ENCODE peak calls at places on chromosomes 6 and 20, in four cellular contexts. One of them, this sample, is unnamed.

GRCh38 chr6:26044140-26045045 is 42.8 kb upstream of the HFE start:
- DNase-seq in GM23338: no peak
- DNase-seq in PC-9: no peak
- DNase-seq in heart left ventricle: no peak
- DNase-seq in this sample: peak; percentile 71

GRCh38 chr20:44802702-44803101 is 7.6 kb downstream of the RIMS4 start:
- DNase-seq in heart left ventricle: no peak
- DNase-seq in PC-9: no peak
- DNase-seq in GM23338: no peak
- DNase-seq in this sample: no peak

GRCh38 chr20:57795347-57795697 is 85.5 kb upstream of the PMEPA1 start:
- DNase-seq in PC-9: peak; percentile 51
- DNase-seq in heart left ventricle: peak; percentile 54
- DNase-seq in GM23338: no peak
- DNase-seq in this sample: no peak

GRCh38 chr6:79421707-79422484 is 115.3 kb downstream of the LCA5 start:
- DNase-seq in PC-9: peak; percentile 37
- DNase-seq in heart left ventricle: no peak
- DNase-seq in GM23338: no peak
- DNase-seq in this sample: no peak

GRCh38 chr20:41776450-41776849 is 158.3 kb upstream of the CHD6 start:
- DNase-seq in heart left ventricle: no peak
- DNase-seq in PC-9: no peak
- DNase-seq in GM23338: no peak
- DNase-seq in this sample: no peak

GRCh38 chr20:63641146-63641791 is 12.0 kb downstream of the STMN3 start:
- DNase-seq in PC-9: no peak
- DNase-seq in heart left ventricle: no peak
- DNase-seq in GM23338: peak; percentile 71
- DNase-seq in this sample: peak; percentile 71

GRCh38 chr6:34990971-34991560 is 102.0 kb downstream of the ANKS1A start:
- DNase-seq in GM23338: no peak
- DNase-seq in heart left ventricle: no peak
- DNase-seq in PC-9: no peak
- DNase-seq in this sample: no peak

GRCh38 chr20:49787371-49788357 is 25.0 kb upstream of the SLC9A8 start:
- DNase-seq in PC-9: no peak
- DNase-seq in GM23338: no peak
- DNase-seq in heart left ventricle: no peak
- DNase-seq in this sample: no peak

GRCh38 chr6:24125980-24126379 is at the start of gene NRSN1:
- DNase-seq in GM23338: peak; percentile 89
- DNase-seq in PC-9: no peak
- DNase-seq in heart left ventricle: no peak
- DNase-seq in this sample: no peak

GRCh38 chr20:7926767-7927166 is 13.5 kb downstream of the HAO1 start:
- DNase-seq in PC-9: no peak
- DNase-seq in GM23338: peak; percentile 36
- DNase-seq in heart left ventricle: no peak
- DNase-seq in this sample: no peak

GRCh38 chr6:51675020-51675419 is 412.4 kb downstream of the PKHD1 start:
- DNase-seq in heart left ventricle: no peak
- DNase-seq in PC-9: no peak
- DNase-seq in GM23338: no peak
- DNase-seq in this sample: no peak

GRCh38 chr6:105607624-105608392 is 204.9 kb upstream of the PREP start:
- DNase-seq in heart left ventricle: no peak
- DNase-seq in GM23338: no peak
- DNase-seq in PC-9: no peak
- DNase-seq in this sample: no peak

DNA sequence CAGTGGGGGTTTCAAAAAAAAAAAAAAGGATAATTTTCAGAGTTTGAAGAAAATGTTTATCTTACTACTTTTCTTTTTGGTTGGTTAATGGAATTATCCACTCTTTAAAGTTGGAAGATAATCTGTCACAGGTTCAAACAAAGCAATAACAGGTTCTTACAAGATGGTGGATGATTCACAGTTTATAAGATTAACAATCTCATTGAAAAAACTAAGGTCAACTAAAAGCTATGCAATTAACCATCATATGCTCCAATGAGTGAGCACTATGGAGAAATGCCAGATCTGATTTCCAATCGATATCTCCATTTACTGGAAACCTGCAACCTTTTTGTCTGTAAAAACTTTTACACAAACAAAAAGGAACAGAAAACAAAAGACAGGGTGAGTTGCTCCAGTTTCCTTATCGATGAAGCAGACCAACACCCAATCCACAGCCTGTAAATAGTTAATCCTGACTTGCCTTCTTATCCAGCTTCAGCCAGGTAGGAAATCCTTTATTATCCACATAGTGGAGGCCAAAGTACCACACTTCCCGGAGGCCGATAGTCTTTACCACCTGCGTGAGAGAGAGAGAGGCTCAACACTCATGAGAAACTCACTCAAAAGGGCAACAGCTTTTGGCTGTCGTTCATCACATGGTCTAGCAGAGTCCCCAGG is 32.4 kb downstream of the EZR start:
- DNase-seq in GM23338: no peak
- DNase-seq in heart left ventricle: no peak
- DNase-seq in PC-9: no peak
- DNase-seq in this sample: no peak
- H3K36me3 ChIP-seq in GM23338: peaks cover 66% of the 10 kb centered on the region
- H3K36me3 ChIP-seq in heart left ventricle: peaks cover 69% of the 10 kb centered on the region
- H3K36me3 ChIP-seq in PC-9: peaks cover 93% of the 10 kb centered on the region
- H3K36me3 ChIP-seq in this sample: peaks cover 9% of the 10 kb centered on the region

DNA sequence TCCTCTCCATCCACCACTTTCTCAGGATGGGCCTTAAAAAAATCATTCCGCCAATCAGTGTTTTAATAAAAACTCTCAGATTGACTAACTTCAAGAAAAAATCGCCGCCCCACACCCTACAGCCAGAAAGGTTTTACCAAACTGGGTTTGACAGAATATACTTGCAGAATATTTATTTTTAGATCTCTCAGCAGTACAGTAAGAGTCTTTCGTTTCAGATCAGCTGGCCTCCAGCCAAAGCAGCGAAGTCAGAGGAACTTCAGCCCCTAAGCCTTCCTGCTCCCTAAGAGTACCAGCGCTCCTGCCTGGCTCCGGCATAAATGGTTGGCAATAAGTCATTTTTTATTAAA is 24.7 kb downstream of the TBC1D7 start:
- DNase-seq in GM23338: no peak
- DNase-seq in PC-9: no peak
- DNase-seq in heart left ventricle: peak; percentile 91
- DNase-seq in this sample: peak; percentile 78
- H3K27ac ChIP-seq in GM23338: no peak overlapping the region
- H3K27ac ChIP-seq in PC-9: peak overlapping the region; percentile 50
- H3K27ac ChIP-seq in heart left ventricle: peak overlapping the region; percentile 26
- H3K27ac ChIP-seq in this sample: peak overlapping the region; percentile 61

DNA sequence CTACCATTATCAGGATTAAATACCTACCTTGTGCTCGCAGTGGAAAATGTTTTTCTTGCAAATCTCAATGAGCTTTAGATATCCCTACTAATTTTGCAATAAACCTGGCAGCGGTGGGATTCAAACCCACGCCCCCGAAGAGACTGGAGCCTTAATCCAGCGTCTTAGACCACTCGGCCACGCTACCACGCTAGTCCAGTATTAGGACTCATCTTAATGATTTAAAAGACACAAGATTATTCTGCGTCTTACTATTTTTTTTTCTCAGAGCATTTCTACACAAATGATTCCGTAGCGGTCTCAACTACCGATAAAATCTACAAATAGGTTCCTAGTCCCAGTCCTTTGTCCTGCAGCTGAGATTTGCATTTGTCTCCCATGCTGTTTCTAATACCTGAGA is 35.2 kb upstream of the ZSCAN23 start:
- DNase-seq in PC-9: no peak
- DNase-seq in heart left ventricle: no peak
- DNase-seq in GM23338: no peak
- DNase-seq in this sample: no peak
- H3K4me3 ChIP-seq in PC-9: no peak overlapping the region
- H3K4me3 ChIP-seq in heart left ventricle: no peak overlapping the region
- H3K4me3 ChIP-seq in GM23338: peak overlapping the region; percentile 50
- H3K4me3 ChIP-seq in this sample: no peak overlapping the region

GRCh38 chr6:42359021-42359420 is 92.7 kb downstream of the TRERF1 start:
- DNase-seq in heart left ventricle: no peak
- DNase-seq in GM23338: no peak
- DNase-seq in PC-9: no peak
- DNase-seq in this sample: no peak
- H3K36me3 ChIP-seq in heart left ventricle: no peaks in the 10 kb centered on the region
- H3K36me3 ChIP-seq in GM23338: no peaks in the 10 kb centered on the region
- H3K36me3 ChIP-seq in PC-9: no peaks in the 10 kb centered on the region
- H3K36me3 ChIP-seq in this sample: no peaks in the 10 kb centered on the region

This sample was measured in right lobe of liver.